ENCODE peak calls at places on chromosomes 6 and 20, in six cellular contexts. I, A, Z, P, M and B are unnamed samples.

GRCh38 chr6:106103728-106104109 is 17.6 kb downstream of the PRDM1 start:
- DNase-seq in I (no peak), A (peak), Z (peak), P (no peak), M (no peak), B (no peak)

GRCh38 chr20:44810391-44811149 is at the start of gene RIMS4:
- DNase-seq in I (no peak), A (no peak), Z (no peak), P (peak), M (no peak), B (peak)

GRCh38 chr20:48489656-48490055 is 338.1 kb downstream of the PREX1 start:
- DNase-seq in I (no peak), A (peak), Z (no peak), P (no peak), M (no peak), B (no peak)

GRCh38 chr6:88115307-88115706 is 50.8 kb downstream of the CNR1 start:
- DNase-seq in I (no peak), A (no peak), Z (no peak), P (no peak), M (no peak), B (no peak)

GRCh38 chr6:3454206-3455016 is 2.4 kb downstream of the SLC22A23 start:
- DNase-seq in I (no peak), A (no peak), Z (no peak), P (no peak), M (no peak), B (peak)

GRCh38 chr20:37758332-37758731 is 64.5 kb downstream of the CTNNBL1 start:
- DNase-seq in I (no peak), A (no peak), Z (no peak), P (peak), M (no peak), B (no peak)

GRCh38 chr6:128208851-128209580 is 308.2 kb upstream of the THEMIS start:
- DNase-seq in I (peak), A (no peak), Z (peak), P (peak), M (peak), B (peak)

GRCh38 chr20:2814587-2815051 is at the start of gene C20orf141:
- DNase-seq in I (peak), A (no peak), Z (peak), P (peak), M (peak), B (peak)

GRCh38 chr6:16669227-16669626 is 92.0 kb downstream of the ATXN1 start:
- DNase-seq in I (peak), A (no peak), Z (no peak), P (no peak), M (peak), B (peak)

GRCh38 chr20:11144114-11144513 is 470.3 kb upstream of the JAG1 start:
- DNase-seq in I (peak), A (no peak), Z (no peak), P (peak), M (peak), B (peak)

GRCh38 chr6:11054722-11055121 is 10.6 kb upstream of the ELOVL2 start:
- DNase-seq in I (peak), A (no peak), Z (no peak), P (no peak), M (peak), B (peak)

GRCh38 chr6:134022650-134023049 is 29.8 kb downstream of the SLC2A12 start:
- DNase-seq in I (no peak), A (no peak), Z (no peak), P (no peak), M (no peak), B (no peak)

GRCh38 chr6:168123165-168123911 is 44.3 kb upstream of the FRMD1 start:
- DNase-seq in I (no peak), A (peak), Z (no peak), P (no peak), M (no peak), B (no peak)